ENCODE peak calls at places on chromosomes 13 and 19, in nine cellular contexts. X is mammary epithelial cell, A is K562, G is astrocyte, I is GM23248, W is MM.1S, H is neural progenitor cell, Q is fibroblast of lung, P is PC-3. Z is an unnamed sample. For H3K4me1, the result is how much of the 10 kb centered on the place peaks cover.

GRCh38 chr13:90867336-90867683 is 480.2 kb upstream of the MIR17HG start:
- DNase-seq in X (peak), A (peak), G (peak), I (peak), W (peak), H (peak), Q (peak), P (peak), Z (peak)

GRCh38 chr19:15673176-15673654 is 328 bp downstream of the CYP4F12 start:
- DNase-seq in X (peak), A (no peak), G (no peak), I (no peak), W (no peak), H (no peak), Q (no peak), P (no peak), Z (no peak)

GRCh38 chr19:29449371-29449770 is 76.4 kb upstream of the VSTM2B start:
- DNase-seq in X (no peak), A (no peak), G (no peak), I (no peak), W (no peak), H (no peak), Q (no peak), P (no peak), Z (no peak)

GRCh38 chr13:27403727-27404385 is 20.6 kb upstream of the GTF3A start:
- DNase-seq in X (no peak), A (no peak), G (no peak), I (no peak), W (no peak), H (no peak), Q (no peak), P (no peak), Z (no peak)

GRCh38 chr13:106159295-106160195 is 375.9 kb downstream of the EFNB2 start:
- DNase-seq in X (no peak), A (no peak), G (no peak), I (no peak), W (no peak), H (no peak), Q (no peak), P (no peak), Z (no peak)

GRCh38 chr13:73809561-73809960 is 324.6 kb downstream of the KLF12 start:
- DNase-seq in X (peak), A (no peak), G (peak), I (peak), W (no peak), H (no peak), Q (peak), P (peak), Z (no peak)

GRCh38 chr13:40652588-40652940 is 13.9 kb downstream of the FOXO1 start:
- DNase-seq in X (no peak), A (no peak), G (no peak), I (no peak), W (no peak), H (no peak), Q (no peak), P (no peak), Z (no peak)

GRCh38 chr13:28819046-28819747 is 942 bp upstream of the MTUS2 start:
- DNase-seq in X (peak), A (peak), G (peak), I (peak), W (peak), H (peak), Q (peak), P (peak), Z (no peak)

GRCh38 chr19:55690769-55691545 is 15.9 kb downstream of the EPN1 start:
- DNase-seq in X (no peak), A (no peak), G (no peak), I (no peak), W (no peak), H (no peak), Q (no peak), P (no peak), Z (no peak)

GRCh38 chr13:57740719-57741118 is 109.2 kb downstream of the PCDH17 start:
- DNase-seq in X (no peak), A (no peak), G (peak), I (no peak), W (no peak), H (no peak), Q (peak), P (no peak), Z (no peak)

GRCh38 chr19:16435238-16435911 is 36.4 kb downstream of the EPS15L1 start:
- DNase-seq in X (peak), A (no peak), G (peak), I (peak), W (peak), H (no peak), Q (peak), P (no peak), Z (no peak)

GRCh38 chr19:33785795-33786194 is 10.9 kb upstream of the KCTD15 start:
- DNase-seq in X (peak), A (no peak), G (peak), I (peak), W (no peak), H (no peak), Q (peak), P (peak), Z (no peak)

GRCh38 chr13:102707465-102707864 is 12.6 kb upstream of the METTL21C start:
- DNase-seq in X (peak), A (no peak), G (peak), I (peak), W (no peak), H (no peak), Q (peak), P (peak), Z (no peak)

GRCh38 chr13:44848956-44849748 is 140.1 kb downstream of the NUFIP1 start:
- DNase-seq in X (no peak), A (no peak), G (peak), I (no peak), W (no peak), H (no peak), Q (peak), P (no peak), Z (no peak)

GRCh38 chr19:55461974-55462628 is 659 bp upstream of the ISOC2 start:
- DNase-seq in X (no peak), A (peak), G (no peak), I (peak), W (no peak), H (no peak), Q (peak), P (peak), Z (no peak)

GRCh38 chr13:75088915-75089314 is 393.1 kb downstream of the TBC1D4 start:
- DNase-seq in X (no peak), A (no peak), G (no peak), I (no peak), W (no peak), H (no peak), Q (no peak), P (no peak), Z (no peak)

GRCh38 chr13:33743438-33744368 is 74.2 kb upstream of the RFC3 start:
- DNase-seq in X (no peak), A (no peak), G (no peak), I (no peak), W (no peak), H (no peak), Q (no peak), P (no peak), Z (peak)

GRCh38 chr19:40524133-40524549 is 52.5 kb upstream of the SHKBP1 start:
- DNase-seq in X (no peak), A (no peak), G (no peak), I (peak), W (no peak), H (no peak), Q (no peak), P (no peak), Z (no peak)

GRCh38 chr19:44582581-44583265 is 30.6 kb upstream of the IGSF23 start:
- DNase-seq in X (no peak), A (peak), G (no peak), I (peak), W (no peak), H (peak), Q (no peak), P (peak), Z (no peak)

GRCh38 chr19:12880551-12881171 is 588 bp downstream of the DNASE2 start:
- DNase-seq in X (no peak), A (no peak), G (peak), I (peak), W (peak), H (peak), Q (peak), P (peak), Z (no peak)

GRCh38 chr13:55653497-55653896 is 1487.2 kb upstream of the PRR20A start:
- DNase-seq in X (no peak), A (no peak), G (no peak), I (no peak), W (no peak), H (no peak), Q (no peak), P (no peak), Z (no peak)

GRCh38 chr13:25967144-25967543 is 84.7 kb downstream of the SHISA2 start:
- DNase-seq in X (no peak), A (no peak), G (no peak), I (no peak), W (no peak), H (no peak), Q (no peak), P (no peak), Z (no peak)

GRCh38 chr13:27712421-27712820 is 79.9 kb upstream of the GSX1 start:
- DNase-seq in X (no peak), A (no peak), G (no peak), I (no peak), W (no peak), H (no peak), Q (no peak), P (peak), Z (no peak)

GRCh38 chr13:27810009-27810408 is 17.7 kb downstream of the GSX1 start:
- DNase-seq in X (no peak), A (no peak), G (no peak), I (no peak), W (no peak), H (no peak), Q (no peak), P (no peak), Z (no peak)

GRCh38 chr19:48719263-48720171 is at the start of gene MAMSTR:
- DNase-seq in X (no peak), A (peak), G (no peak), I (no peak), W (no peak), H (no peak), Q (no peak), P (no peak), Z (no peak)

GRCh38 chr13:114128624-114129522 is 3.5 kb downstream of the RASA3 start:
- DNase-seq in X (no peak), A (peak), G (peak), I (peak), W (no peak), H (no peak), Q (peak), P (peak), Z (no peak)
- H3K4me1 ChIP-seq in X (under half), A (half or more), G (half or more), I (under half), W (under half), H (under half), Q (under half), P (under half), Z (under half)

DNA sequence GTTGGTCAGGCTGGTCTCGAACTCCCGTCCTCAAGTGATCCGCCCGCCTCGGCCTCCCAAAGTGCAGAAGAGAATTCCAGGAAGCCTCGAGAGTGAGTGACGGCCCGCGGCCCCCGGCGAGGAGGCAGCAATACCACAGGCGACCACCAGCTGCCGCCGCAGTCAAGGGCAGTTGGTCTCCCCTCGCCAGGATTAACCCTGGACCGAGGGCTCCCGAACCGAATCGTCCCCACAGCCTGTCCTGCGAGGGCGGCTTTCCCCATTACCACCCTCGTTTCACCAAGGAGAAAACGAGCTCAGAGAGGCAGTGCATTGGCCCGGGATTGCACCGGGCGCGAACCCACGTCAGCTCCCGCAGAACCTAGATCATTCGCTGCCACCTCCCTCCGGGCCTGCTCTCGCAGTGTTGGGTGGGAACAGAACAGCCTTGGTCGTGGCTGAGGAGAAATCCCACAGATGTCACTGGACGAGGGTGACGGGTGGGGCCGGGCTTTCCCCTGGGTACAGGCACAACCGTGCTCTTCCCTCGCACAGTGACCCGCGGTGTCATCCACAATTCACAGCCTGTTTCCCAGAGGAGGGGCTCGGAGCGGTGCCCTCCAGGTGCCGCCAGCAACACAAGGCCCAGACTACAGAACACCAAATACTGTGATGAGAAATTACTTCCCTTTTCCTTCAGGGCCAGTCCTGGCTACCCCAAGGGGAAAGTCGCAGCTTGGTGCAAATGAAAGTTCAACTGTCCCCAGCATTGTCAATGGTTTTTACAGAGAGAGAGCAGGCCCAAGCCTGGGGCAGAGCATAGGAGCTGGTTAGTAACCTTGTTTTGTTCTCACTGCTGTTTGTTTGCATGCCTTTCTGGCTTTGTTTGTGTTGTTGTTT is 24.8 kb downstream of the C2CD4C start:
- DNase-seq in X (no peak), A (peak), G (no peak), I (peak), W (no peak), H (peak), Q (no peak), P (no peak), Z (no peak)
- TF ChIP-seq EZH2 in X (no peak), A (no peak), G (no peak), I (no peak), W (peak), H (no peak), Q (no peak), P (no peak), Z (no peak)

GRCh38 chr19:47120461-47120860 is 6.9 kb upstream of the ZC3H4 start:
- DNase-seq in X (no peak), A (no peak), G (no peak), I (no peak), W (no peak), H (no peak), Q (no peak), P (no peak), Z (no peak)

GRCh38 chr19:47125669-47125938 is 5.0 kb upstream of the SAE1 start:
- DNase-seq in X (no peak), A (no peak), G (no peak), I (no peak), W (no peak), H (no peak), Q (no peak), P (no peak), Z (no peak)

GRCh38 chr19:47123406-47123805 is 7.2 kb upstream of the SAE1 start:
- DNase-seq in X (no peak), A (no peak), G (no peak), I (peak), W (no peak), H (no peak), Q (no peak), P (no peak), Z (no peak)

GRCh38 chr19:47124937-47125668 is 5.5 kb upstream of the SAE1 start:
- DNase-seq in X (peak), A (peak), G (peak), I (peak), W (peak), H (peak), Q (peak), P (peak), Z (peak)

GRCh38 chr19:47122359-47123335 is 8.0 kb upstream of the SAE1 start:
- DNase-seq in X (peak), A (no peak), G (peak), I (peak), W (no peak), H (no peak), Q (peak), P (peak), Z (peak)
- H2AFZ ChIP-seq in X (no peak), A (peak), G (peak), I (peak), W (no peak), H (no peak), Q (no peak), P (peak), Z (no peak)

DNA sequence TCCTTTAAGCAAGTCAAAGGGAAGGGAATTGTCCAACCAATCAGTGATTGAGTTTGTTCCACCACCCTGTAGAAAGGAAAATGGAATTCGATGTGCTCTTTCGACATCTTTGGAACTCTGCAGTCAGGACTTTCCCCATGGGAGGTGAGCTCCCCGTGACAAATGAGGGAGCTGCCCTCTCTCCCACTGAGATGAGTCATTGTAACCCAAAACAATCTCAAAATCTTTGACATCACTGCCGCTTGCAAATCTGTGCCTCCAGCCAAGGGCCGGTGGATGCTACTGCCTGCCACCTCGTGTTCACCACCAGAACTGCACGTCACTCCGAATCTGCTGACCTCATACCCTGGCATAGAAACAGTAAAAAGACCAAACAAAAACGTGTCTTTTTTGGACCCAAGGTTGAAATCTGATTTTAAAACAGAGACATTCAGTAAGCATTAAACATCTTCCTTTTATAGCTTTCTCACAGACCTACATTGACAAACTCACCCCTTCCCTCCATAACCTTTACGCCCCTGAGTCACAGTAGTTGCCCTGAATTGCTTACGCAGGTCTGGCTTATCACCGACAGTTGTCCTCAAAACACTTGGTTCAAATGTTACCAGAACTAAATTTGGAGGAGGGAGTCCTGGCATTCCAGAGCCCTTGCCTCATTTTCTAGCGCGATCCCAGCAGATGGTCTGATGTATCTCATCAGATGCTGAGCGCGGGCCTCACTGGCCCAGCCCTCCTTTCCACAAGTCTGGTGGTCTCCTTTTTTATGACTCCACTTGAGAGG is 105.2 kb downstream of the COL4A2 start:
- DNase-seq in X (peak), A (peak), G (peak), I (peak), W (peak), H (peak), Q (peak), P (peak), Z (peak)
- H3K4me1 ChIP-seq in X (under half), A (under half), G (half or more), I (under half), W (under half), H (under half), Q (half or more), P (under half), Z (under half)